ENCODE peak calls at places on chromosomes 6 and 20, in nine cellular contexts. One of them, this sample, is unnamed.

GRCh38 chr20:7333846-7334245 is 566.4 kb downstream of the BMP2 start:
- DNase-seq in K562: no peak
- DNase-seq in Peyer's patch: no peak
- DNase-seq in left ventricle myocardium inferior: no peak
- DNase-seq in endothelial cell of umbilical vein: peak; percentile 3
- DNase-seq in fibroblast of pulmonary artery: no peak
- DNase-seq in heart right ventricle: no peak
- DNase-seq in upper lobe of right lung: no peak
- DNase-seq in A549: no peak
- DNase-seq in this sample: no peak

GRCh38 chr6:146543211-146543939 is at the start of gene RAB32:
- DNase-seq in endothelial cell of umbilical vein: peak; percentile 92
- DNase-seq in Peyer's patch: peak; percentile 91
- DNase-seq in upper lobe of right lung: peak; percentile 98
- DNase-seq in heart right ventricle: peak; percentile 93
- DNase-seq in A549: peak; percentile 90
- DNase-seq in fibroblast of pulmonary artery: peak; percentile 96
- DNase-seq in K562: peak; percentile 88
- DNase-seq in left ventricle myocardium inferior: peak; percentile 94
- DNase-seq in this sample: no peak

GRCh38 chr6:163745566-163746400 is 331.3 kb downstream of the QKI start:
- DNase-seq in upper lobe of right lung: no peak
- DNase-seq in A549: peak; percentile 17
- DNase-seq in endothelial cell of umbilical vein: peak; percentile 10
- DNase-seq in fibroblast of pulmonary artery: peak; percentile 67
- DNase-seq in K562: peak; percentile 35
- DNase-seq in left ventricle myocardium inferior: peak; percentile 76
- DNase-seq in Peyer's patch: no peak
- DNase-seq in heart right ventricle: peak; percentile 71
- DNase-seq in this sample: peak; percentile 43

GRCh38 chr6:392441-393390 is 1.2 kb downstream of the IRF4 start:
- DNase-seq in Peyer's patch: peak; percentile 51
- DNase-seq in fibroblast of pulmonary artery: no peak
- DNase-seq in A549: no peak
- DNase-seq in K562: no peak
- DNase-seq in left ventricle myocardium inferior: no peak
- DNase-seq in upper lobe of right lung: no peak
- DNase-seq in endothelial cell of umbilical vein: no peak
- DNase-seq in heart right ventricle: no peak
- DNase-seq in this sample: no peak

GRCh38 chr6:148451690-148452089 is 109.1 kb downstream of the SASH1 start:
- DNase-seq in fibroblast of pulmonary artery: no peak
- DNase-seq in A549: no peak
- DNase-seq in left ventricle myocardium inferior: no peak
- DNase-seq in heart right ventricle: peak; percentile 39
- DNase-seq in Peyer's patch: no peak
- DNase-seq in upper lobe of right lung: no peak
- DNase-seq in endothelial cell of umbilical vein: no peak
- DNase-seq in K562: no peak
- DNase-seq in this sample: no peak

GRCh38 chr6:89035252-89036106 is 45.1 kb upstream of the PNRC1 start:
- DNase-seq in K562: peak; percentile 24
- DNase-seq in Peyer's patch: peak; percentile 93
- DNase-seq in heart right ventricle: peak; percentile 77
- DNase-seq in upper lobe of right lung: peak; percentile 78
- DNase-seq in left ventricle myocardium inferior: peak; percentile 78
- DNase-seq in fibroblast of pulmonary artery: peak; percentile 100
- DNase-seq in endothelial cell of umbilical vein: peak; percentile 25
- DNase-seq in A549: peak; percentile 93
- DNase-seq in this sample: peak; percentile 59

GRCh38 chr6:157715766-157716171 is 107.3 kb upstream of the SNX9 start:
- DNase-seq in upper lobe of right lung: no peak
- DNase-seq in heart right ventricle: peak; percentile 67
- DNase-seq in fibroblast of pulmonary artery: peak; percentile 96
- DNase-seq in K562: no peak
- DNase-seq in left ventricle myocardium inferior: peak; percentile 69
- DNase-seq in endothelial cell of umbilical vein: no peak
- DNase-seq in A549: no peak
- DNase-seq in Peyer's patch: peak; percentile 71
- DNase-seq in this sample: peak; percentile 61

GRCh38 chr6:11416936-11417576 is 120.5 kb upstream of the TMEM170B start:
- DNase-seq in left ventricle myocardium inferior: no peak
- DNase-seq in A549: no peak
- DNase-seq in Peyer's patch: no peak
- DNase-seq in upper lobe of right lung: no peak
- DNase-seq in fibroblast of pulmonary artery: no peak
- DNase-seq in K562: no peak
- DNase-seq in endothelial cell of umbilical vein: no peak
- DNase-seq in heart right ventricle: no peak
- DNase-seq in this sample: no peak

GRCh38 chr6:42193491-42193894 is 1.3 kb downstream of the GUCA1B start:
- DNase-seq in Peyer's patch: no peak
- DNase-seq in upper lobe of right lung: no peak
- DNase-seq in A549: no peak
- DNase-seq in fibroblast of pulmonary artery: peak; percentile 24
- DNase-seq in K562: peak; percentile 67
- DNase-seq in left ventricle myocardium inferior: no peak
- DNase-seq in heart right ventricle: no peak
- DNase-seq in endothelial cell of umbilical vein: no peak
- DNase-seq in this sample: no peak

GRCh38 chr6:168137024-168137423 is 58.0 kb upstream of the FRMD1 start:
- DNase-seq in Peyer's patch: peak; percentile 8
- DNase-seq in upper lobe of right lung: no peak
- DNase-seq in K562: no peak
- DNase-seq in fibroblast of pulmonary artery: no peak
- DNase-seq in endothelial cell of umbilical vein: no peak
- DNase-seq in A549: no peak
- DNase-seq in heart right ventricle: no peak
- DNase-seq in left ventricle myocardium inferior: no peak
- DNase-seq in this sample: no peak

GRCh38 chr6:143507358-143508145 is 4.0 kb downstream of the FUCA2 start:
- DNase-seq in fibroblast of pulmonary artery: no peak
- DNase-seq in K562: no peak
- DNase-seq in Peyer's patch: no peak
- DNase-seq in A549: no peak
- DNase-seq in heart right ventricle: no peak
- DNase-seq in left ventricle myocardium inferior: no peak
- DNase-seq in endothelial cell of umbilical vein: no peak
- DNase-seq in upper lobe of right lung: no peak
- DNase-seq in this sample: peak; percentile 14

GRCh38 chr6:14499804-14500203 is 382.2 kb downstream of the CD83 start:
- DNase-seq in Peyer's patch: no peak
- DNase-seq in K562: no peak
- DNase-seq in upper lobe of right lung: no peak
- DNase-seq in heart right ventricle: no peak
- DNase-seq in fibroblast of pulmonary artery: peak; percentile 78
- DNase-seq in endothelial cell of umbilical vein: no peak
- DNase-seq in A549: peak; percentile 63
- DNase-seq in left ventricle myocardium inferior: no peak
- DNase-seq in this sample: peak; percentile 91

GRCh38 chr6:98832282-98833100 is 1.9 kb upstream of the POU3F2 start:
- DNase-seq in Peyer's patch: no peak
- DNase-seq in A549: no peak
- DNase-seq in fibroblast of pulmonary artery: peak; percentile 43
- DNase-seq in upper lobe of right lung: no peak
- DNase-seq in K562: no peak
- DNase-seq in endothelial cell of umbilical vein: no peak
- DNase-seq in left ventricle myocardium inferior: no peak
- DNase-seq in heart right ventricle: no peak
- DNase-seq in this sample: peak; percentile 16

GRCh38 chr20:38550274-38550673 is 30.7 kb upstream of the ADIG start:
- DNase-seq in upper lobe of right lung: no peak
- DNase-seq in A549: no peak
- DNase-seq in Peyer's patch: no peak
- DNase-seq in left ventricle myocardium inferior: no peak
- DNase-seq in heart right ventricle: no peak
- DNase-seq in fibroblast of pulmonary artery: no peak
- DNase-seq in endothelial cell of umbilical vein: no peak
- DNase-seq in K562: peak; percentile 19
- DNase-seq in this sample: no peak
- TF ChIP-seq CTCF in upper lobe of right lung: no peak
- TF ChIP-seq CTCF in A549: no peak
- TF ChIP-seq CTCF in Peyer's patch: no peak
- TF ChIP-seq CTCF in left ventricle myocardium inferior: no peak
- TF ChIP-seq CTCF in heart right ventricle: no peak
- TF ChIP-seq CTCF in fibroblast of pulmonary artery: no peak
- TF ChIP-seq CTCF in endothelial cell of umbilical vein: no peak
- TF ChIP-seq CTCF in K562: no peak
- TF ChIP-seq CTCF in this sample: peak; percentile 22

GRCh38 chr20:2729791-2730190 is 37.2 kb downstream of the EBF4 start:
- DNase-seq in Peyer's patch: no peak
- DNase-seq in left ventricle myocardium inferior: no peak
- DNase-seq in heart right ventricle: no peak
- DNase-seq in fibroblast of pulmonary artery: peak; percentile 11
- DNase-seq in K562: no peak
- DNase-seq in upper lobe of right lung: no peak
- DNase-seq in endothelial cell of umbilical vein: no peak
- DNase-seq in A549: no peak
- DNase-seq in this sample: no peak
- H3K4me3 ChIP-seq in Peyer's patch: no peak overlapping the region
- H3K4me3 ChIP-seq in left ventricle myocardium inferior: no peak overlapping the region
- H3K4me3 ChIP-seq in heart right ventricle: no peak overlapping the region
- H3K4me3 ChIP-seq in fibroblast of pulmonary artery: no peak overlapping the region
- H3K4me3 ChIP-seq in K562: no peak overlapping the region
- H3K4me3 ChIP-seq in upper lobe of right lung: no peak overlapping the region
- H3K4me3 ChIP-seq in endothelial cell of umbilical vein: no peak overlapping the region
- H3K4me3 ChIP-seq in A549: no peak overlapping the region
- H3K4me3 ChIP-seq in this sample: no peak overlapping the region

DNA sequence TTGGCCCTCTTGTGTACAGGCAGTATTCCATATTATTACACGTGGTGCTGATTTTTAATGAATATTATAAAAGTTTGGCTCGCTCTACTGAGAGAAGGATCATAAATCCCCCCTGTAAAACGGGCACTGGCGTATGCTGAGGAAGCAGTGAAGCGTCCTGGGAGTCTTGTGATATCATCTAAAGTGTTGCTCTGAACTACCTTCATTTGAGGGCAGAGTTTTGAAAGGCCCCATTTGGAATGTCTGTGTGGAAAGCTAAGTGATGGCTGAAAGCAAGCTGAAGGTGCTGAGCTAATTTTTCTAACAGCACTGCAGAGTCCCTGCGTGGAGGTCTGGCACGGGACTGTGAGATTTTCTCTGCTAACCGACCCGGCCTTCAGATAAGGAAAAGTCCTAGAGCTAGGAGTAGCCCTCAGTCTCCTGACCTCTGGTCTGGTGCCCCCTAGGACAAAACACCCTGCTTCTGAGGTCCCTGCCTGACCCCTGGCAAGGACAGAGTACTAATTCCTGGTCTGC is 1.3 kb upstream of the BACH2 start:
- DNase-seq in left ventricle myocardium inferior: no peak
- DNase-seq in A549: no peak
- DNase-seq in fibroblast of pulmonary artery: no peak
- DNase-seq in upper lobe of right lung: no peak
- DNase-seq in heart right ventricle: no peak
- DNase-seq in endothelial cell of umbilical vein: no peak
- DNase-seq in Peyer's patch: no peak
- DNase-seq in K562: no peak
- DNase-seq in this sample: no peak
- TF ChIP-seq CTCF in left ventricle myocardium inferior: no peak
- TF ChIP-seq CTCF in A549: no peak
- TF ChIP-seq CTCF in fibroblast of pulmonary artery: no peak
- TF ChIP-seq CTCF in upper lobe of right lung: no peak
- TF ChIP-seq CTCF in heart right ventricle: no peak
- TF ChIP-seq CTCF in endothelial cell of umbilical vein: no peak
- TF ChIP-seq CTCF in Peyer's patch: no peak
- TF ChIP-seq CTCF in K562: no peak
- TF ChIP-seq CTCF in this sample: no peak

DNA sequence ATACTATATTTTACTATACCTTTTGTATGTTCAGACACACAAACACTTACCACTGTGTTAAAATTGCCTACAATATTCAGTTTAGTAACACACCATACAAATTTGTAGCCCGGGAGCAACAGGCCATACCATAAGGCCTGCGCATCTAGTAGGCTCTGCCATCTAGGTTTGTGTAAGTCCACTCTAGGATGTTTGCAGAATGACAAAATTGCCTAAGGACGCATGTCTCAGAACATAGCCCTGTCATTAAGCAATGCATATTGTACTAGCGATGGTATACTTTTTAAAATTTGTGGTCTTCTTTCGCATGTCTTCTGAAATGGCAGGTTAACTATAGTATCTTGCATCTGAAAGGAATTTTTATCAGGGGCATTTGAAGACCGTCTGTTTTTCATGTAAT is 26.6 kb upstream of the MAP7 start:
- DNase-seq in left ventricle myocardium inferior: no peak
- DNase-seq in K562: no peak
- DNase-seq in heart right ventricle: no peak
- DNase-seq in endothelial cell of umbilical vein: no peak
- DNase-seq in A549: no peak
- DNase-seq in fibroblast of pulmonary artery: no peak
- DNase-seq in Peyer's patch: no peak
- DNase-seq in upper lobe of right lung: no peak
- DNase-seq in this sample: no peak
- H3K4me3 ChIP-seq in left ventricle myocardium inferior: no peak overlapping the region
- H3K4me3 ChIP-seq in K562: no peak overlapping the region
- H3K4me3 ChIP-seq in heart right ventricle: no peak overlapping the region
- H3K4me3 ChIP-seq in endothelial cell of umbilical vein: no peak overlapping the region
- H3K4me3 ChIP-seq in A549: no peak overlapping the region
- H3K4me3 ChIP-seq in fibroblast of pulmonary artery: no peak overlapping the region
- H3K4me3 ChIP-seq in Peyer's patch: no peak overlapping the region
- H3K4me3 ChIP-seq in upper lobe of right lung: no peak overlapping the region
- H3K4me3 ChIP-seq in this sample: no peak overlapping the region

GRCh38 chr6:135145509-135145865 is 35.6 kb upstream of the MYB start:
- DNase-seq in upper lobe of right lung: no peak
- DNase-seq in A549: no peak
- DNase-seq in endothelial cell of umbilical vein: no peak
- DNase-seq in fibroblast of pulmonary artery: peak; percentile 27
- DNase-seq in left ventricle myocardium inferior: no peak
- DNase-seq in Peyer's patch: no peak
- DNase-seq in heart right ventricle: no peak
- DNase-seq in K562: no peak
- DNase-seq in this sample: no peak

GRCh38 chr6:135147637-135148592 is 33.2 kb upstream of the MYB start:
- DNase-seq in upper lobe of right lung: no peak
- DNase-seq in Peyer's patch: no peak
- DNase-seq in left ventricle myocardium inferior: no peak
- DNase-seq in heart right ventricle: no peak
- DNase-seq in fibroblast of pulmonary artery: no peak
- DNase-seq in K562: no peak
- DNase-seq in A549: no peak
- DNase-seq in endothelial cell of umbilical vein: no peak
- DNase-seq in this sample: no peak

GRCh38 chr6:135146160-135146920 is 34.8 kb upstream of the MYB start:
- DNase-seq in Peyer's patch: no peak
- DNase-seq in fibroblast of pulmonary artery: peak; percentile 31
- DNase-seq in A549: no peak
- DNase-seq in endothelial cell of umbilical vein: no peak
- DNase-seq in left ventricle myocardium inferior: no peak
- DNase-seq in heart right ventricle: no peak
- DNase-seq in upper lobe of right lung: no peak
- DNase-seq in K562: no peak
- DNase-seq in this sample: no peak

GRCh38 chr6:135141728-135142127 is 39.4 kb upstream of the MYB start:
- DNase-seq in heart right ventricle: no peak
- DNase-seq in endothelial cell of umbilical vein: no peak
- DNase-seq in A549: no peak
- DNase-seq in Peyer's patch: no peak
- DNase-seq in upper lobe of right lung: no peak
- DNase-seq in fibroblast of pulmonary artery: no peak
- DNase-seq in left ventricle myocardium inferior: no peak
- DNase-seq in K562: no peak
- DNase-seq in this sample: no peak

GRCh38 chr6:135144678-135145508 is 36.2 kb upstream of the MYB start:
- DNase-seq in K562: peak; percentile 48
- DNase-seq in A549: peak; percentile 17
- DNase-seq in left ventricle myocardium inferior: no peak
- DNase-seq in endothelial cell of umbilical vein: peak; percentile 34
- DNase-seq in fibroblast of pulmonary artery: peak; percentile 60
- DNase-seq in heart right ventricle: no peak
- DNase-seq in Peyer's patch: no peak
- DNase-seq in upper lobe of right lung: no peak
- DNase-seq in this sample: no peak
- TF ChIP-seq CTCF in K562: peak; percentile 71
- TF ChIP-seq CTCF in A549: peak; percentile 63
- TF ChIP-seq CTCF in left ventricle myocardium inferior: peak; percentile 56
- TF ChIP-seq CTCF in endothelial cell of umbilical vein: peak; percentile 30
- TF ChIP-seq CTCF in fibroblast of pulmonary artery: peak; percentile 69
- TF ChIP-seq CTCF in heart right ventricle: peak; percentile 61
- TF ChIP-seq CTCF in Peyer's patch: peak; percentile 80
- TF ChIP-seq CTCF in upper lobe of right lung: peak; percentile 55
- TF ChIP-seq CTCF in this sample: peak; percentile 46